ENCODE peak calls at places on chromosome 7, in eight cellular contexts. P, T, F, Y, I, Z, G and D are unnamed samples.

GRCh38 chr7:151518105-151518780 is 1.5 kb downstream of the RHEB start:
- DNase-seq in F (peak; percentile 59), G (peak; percentile 62), I (peak; percentile 54), P (peak; percentile 31), T (peak; percentile 32), Z (peak; percentile 56), Y (peak; percentile 44), D (peak; percentile 75)

GRCh38 chr7:150737265-150738055 is at the start of gene GIMAP5:
- DNase-seq in T (no peak), I (peak; percentile 48), G (no peak), F (no peak), Z (no peak), Y (no peak), P (no peak), D (no peak)

GRCh38 chr7:88243345-88243909 is 23.6 kb upstream of the SRI start:
- DNase-seq in F (no peak), G (no peak), T (peak; percentile 42), Z (peak; percentile 66), P (no peak), Y (peak; percentile 78), I (peak; percentile 75), D (no peak)

GRCh38 chr7:87671-88070 is 104.7 kb upstream of the FAM20C start:
- DNase-seq in I (no peak), G (no peak), Z (no peak), T (no peak), Y (no peak), F (peak; percentile 8), P (no peak), D (no peak)

GRCh38 chr7:30159698-30160143 is 24.9 kb downstream of the MTURN start:
- DNase-seq in F (peak; percentile 22), P (no peak), Y (peak; percentile 61), T (peak; percentile 30), I (no peak), G (no peak), Z (peak; percentile 23), D (peak; percentile 68)

GRCh38 chr7:129607471-129608120 is 3.9 kb upstream of the NRF1 start:
- DNase-seq in Z (peak; percentile 29), I (peak; percentile 14), G (no peak), F (peak; percentile 21), P (no peak), Y (peak; percentile 82), T (no peak), D (peak; percentile 43)

GRCh38 chr7:33905389-33906032 is at the start of gene BMPER:
- DNase-seq in Z (no peak), T (no peak), Y (peak; percentile 89), G (peak; percentile 41), F (peak; percentile 28), I (no peak), P (no peak), D (peak; percentile 28)

GRCh38 chr7:100486753-100487446 is 3.2 kb downstream of the NYAP1 start:
- DNase-seq in T (peak; percentile 27), Z (no peak), G (no peak), Y (peak; percentile 88), I (no peak), F (no peak), P (no peak), D (no peak)

GRCh38 chr7:152462995-152463713 is 27.4 kb upstream of the KMT2C start:
- DNase-seq in F (no peak), P (no peak), T (peak; percentile 61), G (peak; percentile 66), I (no peak), Y (peak; percentile 82), Z (peak; percentile 75), D (no peak)

GRCh38 chr7:1936531-1937251 is 266.6 kb downstream of the ELFN1 start:
- DNase-seq in F (no peak), P (no peak), I (no peak), T (no peak), G (no peak), Z (no peak), Y (no peak), D (no peak)
- H3K4me1 ChIP-seq in F (no peaks in the 10 kb centered on the region), P (peaks cover 11% of the 10 kb centered on the region), I (peaks cover 1% of the 10 kb centered on the region), T (peaks cover 18% of the 10 kb centered on the region), G (no peaks in the 10 kb centered on the region), Z (no peaks in the 10 kb centered on the region), Y (no peaks in the 10 kb centered on the region), D (no peaks in the 10 kb centered on the region)

DNA sequence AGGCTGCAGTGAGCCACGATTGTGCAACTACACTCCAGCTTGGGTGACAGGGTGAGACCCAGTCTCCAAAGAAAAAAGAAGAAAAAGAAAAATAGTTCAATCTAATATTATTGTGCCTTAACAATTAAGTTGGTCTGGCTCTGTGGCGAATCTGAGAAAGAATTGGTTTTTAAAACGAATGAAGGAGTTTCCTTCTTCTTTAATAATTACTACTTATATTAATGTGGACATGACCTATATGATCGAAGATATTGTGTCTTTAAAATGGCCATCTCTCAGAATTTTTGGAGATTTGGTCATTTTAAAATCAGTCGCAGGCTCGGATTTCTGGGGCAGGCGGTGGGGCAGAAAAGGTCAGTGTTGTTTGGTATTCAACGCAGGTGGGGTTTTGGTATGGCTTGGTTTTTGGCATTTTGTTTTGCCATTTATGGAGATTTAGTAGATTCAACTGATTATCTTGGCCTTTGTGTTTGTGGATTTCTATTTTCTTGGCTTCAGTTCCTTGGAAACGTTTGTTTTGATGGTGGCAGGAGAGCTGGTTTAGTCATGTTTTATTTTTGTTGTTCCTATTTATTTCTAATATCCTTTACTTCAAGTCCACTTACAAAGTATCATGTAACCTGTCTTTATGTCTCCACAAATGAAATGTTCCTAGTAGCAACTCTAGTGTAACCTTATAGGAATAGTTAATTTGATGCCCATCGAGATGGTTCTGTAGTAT is 178.8 kb upstream of the MKLN1 start:
- DNase-seq in G (no peak), F (no peak), P (no peak), Z (no peak), T (no peak), Y (no peak), I (no peak), D (no peak)
- TF ChIP-seq CTCF in G (no peak), F (no peak), P (no peak), Z (no peak), T (no peak), Y (no peak), I (no peak), D (no peak)

GRCh38 chr7:73703985-73704639 is 15.4 kb downstream of the STX1A start:
- DNase-seq in Y (peak; percentile 91), P (peak; percentile 35), G (peak; percentile 74), T (no peak), F (no peak), Z (peak; percentile 65), I (no peak), D (peak; percentile 71)
- H3K4me1 ChIP-seq in Y (peaks cover 15% of the 10 kb centered on the region), P (no peaks in the 10 kb centered on the region), G (peaks cover 14% of the 10 kb centered on the region), T (peaks cover 41% of the 10 kb centered on the region), F (no peaks in the 10 kb centered on the region), Z (no peaks in the 10 kb centered on the region), I (peaks cover 9% of the 10 kb centered on the region), D (no peaks in the 10 kb centered on the region)

GRCh38 chr7:66140924-66141323 is 26.3 kb downstream of the CRCP start:
- DNase-seq in T (peak; percentile 77), G (peak; percentile 76), F (peak; percentile 67), Z (peak; percentile 92), Y (peak; percentile 57), P (peak; percentile 67), I (peak; percentile 64), D (peak; percentile 41)
- TF ChIP-seq CTCF in T (peak; percentile 44), G (peak; percentile 71), F (peak; percentile 62), Z (peak; percentile 68), Y (peak; percentile 65), P (peak; percentile 32), I (peak; percentile 65), D (peak; percentile 19)

DNA sequence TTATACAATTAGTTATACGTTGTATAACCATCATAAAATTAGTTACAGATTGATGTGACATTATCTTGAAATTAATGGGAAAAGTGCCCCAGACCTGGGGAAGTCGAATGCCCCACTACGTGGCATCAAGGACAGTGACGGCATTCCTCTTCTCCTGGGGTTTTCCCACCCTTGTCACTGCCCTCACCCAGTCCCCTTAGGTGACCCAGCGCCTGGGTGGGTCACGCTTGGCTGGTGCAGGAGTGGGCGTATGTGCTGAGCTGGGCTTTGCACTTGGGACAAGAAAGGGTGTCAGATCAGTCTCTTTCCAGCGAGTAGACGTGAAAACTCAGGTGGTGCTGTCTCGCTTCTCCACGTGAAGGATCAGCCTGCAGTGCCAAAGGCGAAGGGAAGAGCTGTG is 7.6 kb downstream of the FOXK1 start:
- DNase-seq in Y (no peak), G (no peak), T (no peak), P (no peak), F (no peak), Z (no peak), I (no peak), D (no peak)
- H3K4me1 ChIP-seq in Y (no peaks in the 10 kb centered on the region), G (peaks cover 20% of the 10 kb centered on the region), T (peaks cover 12% of the 10 kb centered on the region), P (peaks cover 17% of the 10 kb centered on the region), F (peaks cover 23% of the 10 kb centered on the region), Z (peaks cover 4% of the 10 kb centered on the region), I (peaks cover 6% of the 10 kb centered on the region), D (peaks cover 3% of the 10 kb centered on the region)

DNA sequence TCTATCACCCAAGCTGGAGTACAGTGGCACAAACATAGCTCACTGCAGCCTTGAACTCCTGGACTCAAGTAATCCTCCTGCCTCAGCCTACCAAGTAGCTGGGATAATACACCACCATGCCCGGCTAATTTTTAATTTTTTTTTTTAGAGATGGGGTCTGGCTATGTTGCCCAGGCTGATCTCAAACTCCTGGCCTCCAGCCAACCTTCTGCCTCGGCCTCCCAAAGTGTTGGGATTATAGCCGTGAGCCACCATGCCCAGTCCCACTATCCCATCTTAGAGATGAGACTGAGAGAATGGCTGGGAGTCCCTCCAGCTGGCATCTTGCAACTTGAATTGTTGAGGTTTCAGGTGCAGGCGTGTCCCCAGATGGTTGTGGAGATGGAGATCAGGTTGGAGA is 40.7 kb upstream of the ELN start:
- DNase-seq in P (no peak), G (no peak), T (no peak), Y (no peak), F (no peak), I (no peak), Z (no peak), D (no peak)
- TF ChIP-seq CTCF in P (no peak), G (no peak), T (no peak), Y (no peak), F (no peak), I (no peak), Z (no peak), D (no peak)

GRCh38 chr7:50676754-50677153 is 105.9 kb downstream of the GRB10 start:
- DNase-seq in P (no peak), G (no peak), I (no peak), F (no peak), T (no peak), Y (no peak), Z (no peak), D (no peak)
- H3K4me1 ChIP-seq in P (peaks cover 17% of the 10 kb centered on the region), G (no peaks in the 10 kb centered on the region), I (peaks cover 4% of the 10 kb centered on the region), F (peaks cover 83% of the 10 kb centered on the region), T (no peaks in the 10 kb centered on the region), Y (peaks cover 24% of the 10 kb centered on the region), Z (no peaks in the 10 kb centered on the region), D (no peaks in the 10 kb centered on the region)

DNA sequence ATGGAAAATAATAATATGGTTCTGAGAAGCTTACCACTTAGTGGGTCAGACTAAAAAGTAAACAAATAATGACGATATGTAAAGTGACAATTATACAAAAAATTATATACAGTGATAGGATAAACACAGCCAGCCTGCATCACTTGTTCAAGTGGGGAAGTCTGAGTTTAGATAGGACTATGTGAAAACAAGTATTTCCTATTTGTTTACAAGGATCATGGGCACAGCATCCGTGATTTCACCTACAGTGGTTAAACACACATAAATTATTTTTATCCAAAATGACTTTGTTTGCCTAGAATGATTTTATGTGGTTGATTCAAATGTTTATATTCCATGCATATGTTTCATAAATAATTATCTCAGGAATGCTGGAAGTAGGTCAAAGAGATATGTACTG is 141.7 kb upstream of the SEMA3D start:
- DNase-seq in T (no peak), I (no peak), P (no peak), F (no peak), Y (no peak), Z (peak; percentile 17), G (no peak), D (no peak)
- TF ChIP-seq CTCF in T (no peak), I (no peak), P (no peak), F (no peak), Y (no peak), Z (no peak), G (no peak), D (no peak)

GRCh38 chr7:104982308-104982755 is 31.7 kb upstream of the KMT2E start:
- DNase-seq in Z (no peak), I (no peak), T (peak; percentile 47), G (no peak), F (no peak), Y (no peak), P (no peak), D (no peak)
- H3K4me1 ChIP-seq in Z (peaks cover 51% of the 10 kb centered on the region), I (peaks cover 56% of the 10 kb centered on the region), T (peaks cover 58% of the 10 kb centered on the region), G (no peaks in the 10 kb centered on the region), F (peaks cover 78% of the 10 kb centered on the region), Y (peaks cover 56% of the 10 kb centered on the region), P (peaks cover 2% of the 10 kb centered on the region), D (peaks cover 15% of the 10 kb centered on the region)